ENCODE peak calls at places on chromosomes 1 and 21, in seven cellular contexts. One of them, this sample, is unnamed.

GRCh38 chr1:115135681-115136080 is 46.4 kb upstream of the TSPAN2 start:
- DNase-seq in lower lobe of right lung: no peak
- DNase-seq in HFF-Myc: no peak
- DNase-seq in mesothelial cell of epicardium: no peak
- DNase-seq in endothelial cell: no peak
- DNase-seq in OCI-LY7: no peak
- DNase-seq in right lobe of liver: no peak
- DNase-seq in this sample: no peak

GRCh38 chr1:65231718-65232330 is 77.5 kb upstream of the DNAJC6 start:
- DNase-seq in lower lobe of right lung: no peak
- DNase-seq in HFF-Myc: no peak
- DNase-seq in mesothelial cell of epicardium: no peak
- DNase-seq in endothelial cell: no peak
- DNase-seq in OCI-LY7: no peak
- DNase-seq in right lobe of liver: no peak
- DNase-seq in this sample: no peak

GRCh38 chr21:36630485-36631206 is 68.3 kb upstream of the SIM2 start:
- DNase-seq in lower lobe of right lung: peak
- DNase-seq in HFF-Myc: no peak
- DNase-seq in mesothelial cell of epicardium: peak
- DNase-seq in endothelial cell: peak
- DNase-seq in OCI-LY7: peak
- DNase-seq in right lobe of liver: peak
- DNase-seq in this sample: peak

GRCh38 chr1:25030674-25031589 is 100.9 kb upstream of the RUNX3 start:
- DNase-seq in lower lobe of right lung: no peak
- DNase-seq in HFF-Myc: no peak
- DNase-seq in mesothelial cell of epicardium: no peak
- DNase-seq in endothelial cell: no peak
- DNase-seq in OCI-LY7: no peak
- DNase-seq in right lobe of liver: no peak
- DNase-seq in this sample: no peak

GRCh38 chr21:41232055-41232454 is 64.1 kb downstream of the BACE2 start:
- DNase-seq in lower lobe of right lung: no peak
- DNase-seq in HFF-Myc: no peak
- DNase-seq in mesothelial cell of epicardium: no peak
- DNase-seq in endothelial cell: no peak
- DNase-seq in OCI-LY7: no peak
- DNase-seq in right lobe of liver: no peak
- DNase-seq in this sample: no peak

GRCh38 chr1:82838066-82838465 is 1037.3 kb downstream of the ADGRL2 start:
- DNase-seq in lower lobe of right lung: no peak
- DNase-seq in HFF-Myc: peak
- DNase-seq in mesothelial cell of epicardium: no peak
- DNase-seq in endothelial cell: no peak
- DNase-seq in OCI-LY7: no peak
- DNase-seq in right lobe of liver: no peak
- DNase-seq in this sample: no peak

GRCh38 chr1:147669475-147670318 is 627 bp downstream of the ACP6 start:
- DNase-seq in lower lobe of right lung: peak
- DNase-seq in HFF-Myc: no peak
- DNase-seq in mesothelial cell of epicardium: peak
- DNase-seq in endothelial cell: peak
- DNase-seq in OCI-LY7: peak
- DNase-seq in right lobe of liver: peak
- DNase-seq in this sample: no peak

GRCh38 chr1:9035226-9035625 is 9.0 kb upstream of the SLC2A7 start:
- DNase-seq in lower lobe of right lung: no peak
- DNase-seq in HFF-Myc: no peak
- DNase-seq in mesothelial cell of epicardium: no peak
- DNase-seq in endothelial cell: no peak
- DNase-seq in OCI-LY7: no peak
- DNase-seq in right lobe of liver: no peak
- DNase-seq in this sample: no peak

GRCh38 chr1:3423245-3423829 is 31.1 kb upstream of the ARHGEF16 start:
- DNase-seq in lower lobe of right lung: peak
- DNase-seq in HFF-Myc: no peak
- DNase-seq in mesothelial cell of epicardium: no peak
- DNase-seq in endothelial cell: no peak
- DNase-seq in OCI-LY7: no peak
- DNase-seq in right lobe of liver: no peak
- DNase-seq in this sample: no peak

GRCh38 chr1:188782220-188782841 is 1695.3 kb downstream of the BRINP3 start:
- DNase-seq in lower lobe of right lung: no peak
- DNase-seq in HFF-Myc: no peak
- DNase-seq in mesothelial cell of epicardium: no peak
- DNase-seq in endothelial cell: peak
- DNase-seq in OCI-LY7: peak
- DNase-seq in right lobe of liver: peak
- DNase-seq in this sample: no peak

GRCh38 chr21:32940079-32941014 is 85.4 kb upstream of the OLIG2 start:
- DNase-seq in lower lobe of right lung: no peak
- DNase-seq in HFF-Myc: no peak
- DNase-seq in mesothelial cell of epicardium: no peak
- DNase-seq in endothelial cell: peak
- DNase-seq in OCI-LY7: peak
- DNase-seq in right lobe of liver: no peak
- DNase-seq in this sample: no peak

GRCh38 chr1:11918779-11919519 is 7.3 kb downstream of the KIAA2013 start:
- DNase-seq in lower lobe of right lung: no peak
- DNase-seq in HFF-Myc: no peak
- DNase-seq in mesothelial cell of epicardium: no peak
- DNase-seq in endothelial cell: no peak
- DNase-seq in OCI-LY7: no peak
- DNase-seq in right lobe of liver: no peak
- DNase-seq in this sample: no peak

GRCh38 chr21:16522512-16522911 is 792.7 kb downstream of the USP25 start:
- DNase-seq in lower lobe of right lung: no peak
- DNase-seq in HFF-Myc: no peak
- DNase-seq in mesothelial cell of epicardium: no peak
- DNase-seq in endothelial cell: no peak
- DNase-seq in OCI-LY7: no peak
- DNase-seq in right lobe of liver: no peak
- DNase-seq in this sample: no peak

GRCh38 chr1:162987866-162988265 is 81.3 kb upstream of the RGS4 start:
- DNase-seq in lower lobe of right lung: no peak
- DNase-seq in HFF-Myc: no peak
- DNase-seq in mesothelial cell of epicardium: no peak
- DNase-seq in endothelial cell: no peak
- DNase-seq in OCI-LY7: no peak
- DNase-seq in right lobe of liver: no peak
- DNase-seq in this sample: no peak

GRCh38 chr1:118250232-118250631 is 65.2 kb upstream of the SPAG17 start:
- DNase-seq in lower lobe of right lung: no peak
- DNase-seq in HFF-Myc: no peak
- DNase-seq in mesothelial cell of epicardium: no peak
- DNase-seq in endothelial cell: no peak
- DNase-seq in OCI-LY7: no peak
- DNase-seq in right lobe of liver: no peak
- DNase-seq in this sample: no peak

GRCh38 chr1:229526695-229527094 is 18.6 kb upstream of the NUP133 start:
- DNase-seq in lower lobe of right lung: no peak
- DNase-seq in HFF-Myc: no peak
- DNase-seq in mesothelial cell of epicardium: no peak
- DNase-seq in endothelial cell: no peak
- DNase-seq in OCI-LY7: no peak
- DNase-seq in right lobe of liver: no peak
- DNase-seq in this sample: no peak

GRCh38 chr1:119631433-119632102 is 16.5 kb downstream of the ZNF697 start:
- DNase-seq in lower lobe of right lung: peak
- DNase-seq in HFF-Myc: no peak
- DNase-seq in mesothelial cell of epicardium: peak
- DNase-seq in endothelial cell: no peak
- DNase-seq in OCI-LY7: no peak
- DNase-seq in right lobe of liver: peak
- DNase-seq in this sample: peak

GRCh38 chr1:243316366-243316989 is 60.6 kb downstream of the SDCCAG8 start:
- DNase-seq in lower lobe of right lung: no peak
- DNase-seq in HFF-Myc: no peak
- DNase-seq in mesothelial cell of epicardium: no peak
- DNase-seq in endothelial cell: no peak
- DNase-seq in OCI-LY7: no peak
- DNase-seq in right lobe of liver: no peak
- DNase-seq in this sample: no peak

GRCh38 chr1:230139741-230140140 is 72.7 kb downstream of the GALNT2 start:
- DNase-seq in lower lobe of right lung: no peak
- DNase-seq in HFF-Myc: no peak
- DNase-seq in mesothelial cell of epicardium: no peak
- DNase-seq in endothelial cell: no peak
- DNase-seq in OCI-LY7: no peak
- DNase-seq in right lobe of liver: no peak
- DNase-seq in this sample: no peak

GRCh38 chr1:110607663-110608230 is 1.6 kb upstream of the KCNA2 start:
- DNase-seq in lower lobe of right lung: no peak
- DNase-seq in HFF-Myc: no peak
- DNase-seq in mesothelial cell of epicardium: no peak
- DNase-seq in endothelial cell: no peak
- DNase-seq in OCI-LY7: no peak
- DNase-seq in right lobe of liver: no peak
- DNase-seq in this sample: no peak

GRCh38 chr21:27590271-27590670 is 623.4 kb upstream of the ADAMTS5 start:
- DNase-seq in lower lobe of right lung: no peak
- DNase-seq in HFF-Myc: no peak
- DNase-seq in mesothelial cell of epicardium: no peak
- DNase-seq in endothelial cell: no peak
- DNase-seq in OCI-LY7: no peak
- DNase-seq in right lobe of liver: no peak
- DNase-seq in this sample: no peak

GRCh38 chr1:238401138-238401537 is 510.4 kb upstream of the ZP4 start:
- DNase-seq in lower lobe of right lung: no peak
- DNase-seq in HFF-Myc: no peak
- DNase-seq in mesothelial cell of epicardium: no peak
- DNase-seq in endothelial cell: no peak
- DNase-seq in OCI-LY7: no peak
- DNase-seq in right lobe of liver: no peak
- DNase-seq in this sample: no peak

GRCh38 chr1:51236548-51237312 is 657 bp downstream of the RNF11 start:
- DNase-seq in lower lobe of right lung: peak
- DNase-seq in HFF-Myc: no peak
- DNase-seq in mesothelial cell of epicardium: no peak
- DNase-seq in endothelial cell: peak
- DNase-seq in OCI-LY7: peak
- DNase-seq in right lobe of liver: peak
- DNase-seq in this sample: no peak

GRCh38 chr1:51234721-51235425 is 1.2 kb upstream of the RNF11 start:
- DNase-seq in lower lobe of right lung: peak
- DNase-seq in HFF-Myc: no peak
- DNase-seq in mesothelial cell of epicardium: no peak
- DNase-seq in endothelial cell: no peak
- DNase-seq in OCI-LY7: peak
- DNase-seq in right lobe of liver: peak
- DNase-seq in this sample: peak

GRCh38 chr1:51237313-51237700 is 1.2 kb downstream of the RNF11 start:
- DNase-seq in lower lobe of right lung: no peak
- DNase-seq in HFF-Myc: no peak
- DNase-seq in mesothelial cell of epicardium: no peak
- DNase-seq in endothelial cell: no peak
- DNase-seq in OCI-LY7: no peak
- DNase-seq in right lobe of liver: no peak
- DNase-seq in this sample: no peak

GRCh38 chr1:51237714-51238403 is 1.8 kb downstream of the RNF11 start:
- DNase-seq in lower lobe of right lung: no peak
- DNase-seq in HFF-Myc: no peak
- DNase-seq in mesothelial cell of epicardium: no peak
- DNase-seq in endothelial cell: no peak
- DNase-seq in OCI-LY7: no peak
- DNase-seq in right lobe of liver: no peak
- DNase-seq in this sample: no peak

GRCh38 chr1:51235611-51236547 is at the start of gene RNF11:
- DNase-seq in lower lobe of right lung: peak
- DNase-seq in HFF-Myc: peak
- DNase-seq in mesothelial cell of epicardium: peak
- DNase-seq in endothelial cell: peak
- DNase-seq in OCI-LY7: peak
- DNase-seq in right lobe of liver: peak
- DNase-seq in this sample: peak
- TF ChIP-seq CTCF in lower lobe of right lung: no peak
- TF ChIP-seq CTCF in HFF-Myc: no peak
- TF ChIP-seq CTCF in mesothelial cell of epicardium: no peak
- TF ChIP-seq CTCF in endothelial cell: no peak
- TF ChIP-seq CTCF in OCI-LY7: no peak
- TF ChIP-seq CTCF in right lobe of liver: no peak
- TF ChIP-seq CTCF in this sample: no peak

GRCh38 chr1:160544647-160545046 is 21.6 kb upstream of the SLAMF6 start:
- DNase-seq in lower lobe of right lung: no peak
- DNase-seq in HFF-Myc: no peak
- DNase-seq in mesothelial cell of epicardium: no peak
- DNase-seq in endothelial cell: no peak
- DNase-seq in OCI-LY7: peak
- DNase-seq in right lobe of liver: no peak
- DNase-seq in this sample: no peak
- TF ChIP-seq CTCF in lower lobe of right lung: peak
- TF ChIP-seq CTCF in HFF-Myc: no peak
- TF ChIP-seq CTCF in mesothelial cell of epicardium: peak
- TF ChIP-seq CTCF in endothelial cell: peak
- TF ChIP-seq CTCF in OCI-LY7: peak
- TF ChIP-seq CTCF in right lobe of liver: peak
- TF ChIP-seq CTCF in this sample: no peak

GRCh38 chr1:77716065-77716464 is 33.6 kb upstream of the ZZZ3 start:
- DNase-seq in lower lobe of right lung: no peak
- DNase-seq in HFF-Myc: no peak
- DNase-seq in mesothelial cell of epicardium: no peak
- DNase-seq in endothelial cell: no peak
- DNase-seq in OCI-LY7: no peak
- DNase-seq in right lobe of liver: no peak
- DNase-seq in this sample: no peak
- TF ChIP-seq CTCF in lower lobe of right lung: no peak
- TF ChIP-seq CTCF in HFF-Myc: no peak
- TF ChIP-seq CTCF in mesothelial cell of epicardium: no peak
- TF ChIP-seq CTCF in endothelial cell: no peak
- TF ChIP-seq CTCF in OCI-LY7: no peak
- TF ChIP-seq CTCF in right lobe of liver: no peak
- TF ChIP-seq CTCF in this sample: no peak

GRCh38 chr21:45011426-45011825 is 63.0 kb upstream of the ADARB1 start:
- DNase-seq in lower lobe of right lung: peak
- DNase-seq in HFF-Myc: no peak
- DNase-seq in mesothelial cell of epicardium: no peak
- DNase-seq in endothelial cell: no peak
- DNase-seq in OCI-LY7: no peak
- DNase-seq in right lobe of liver: no peak
- DNase-seq in this sample: no peak

GRCh38 chr21:45010860-45011259 is 63.5 kb upstream of the ADARB1 start:
- DNase-seq in lower lobe of right lung: peak
- DNase-seq in HFF-Myc: no peak
- DNase-seq in mesothelial cell of epicardium: no peak
- DNase-seq in endothelial cell: no peak
- DNase-seq in OCI-LY7: no peak
- DNase-seq in right lobe of liver: no peak
- DNase-seq in this sample: no peak

GRCh38 chr21:45011911-45012660 is 62.3 kb upstream of the ADARB1 start:
- DNase-seq in lower lobe of right lung: peak
- DNase-seq in HFF-Myc: peak
- DNase-seq in mesothelial cell of epicardium: peak
- DNase-seq in endothelial cell: peak
- DNase-seq in OCI-LY7: no peak
- DNase-seq in right lobe of liver: no peak
- DNase-seq in this sample: no peak

GRCh38 chr21:45013271-45013841 is 61.0 kb upstream of the ADARB1 start:
- DNase-seq in lower lobe of right lung: peak
- DNase-seq in HFF-Myc: no peak
- DNase-seq in mesothelial cell of epicardium: no peak
- DNase-seq in endothelial cell: no peak
- DNase-seq in OCI-LY7: no peak
- DNase-seq in right lobe of liver: no peak
- DNase-seq in this sample: no peak

GRCh38 chr21:45012661-45013270 is 61.6 kb upstream of the ADARB1 start:
- DNase-seq in lower lobe of right lung: peak
- DNase-seq in HFF-Myc: no peak
- DNase-seq in mesothelial cell of epicardium: no peak
- DNase-seq in endothelial cell: no peak
- DNase-seq in OCI-LY7: no peak
- DNase-seq in right lobe of liver: no peak
- DNase-seq in this sample: no peak
- TF ChIP-seq CTCF in lower lobe of right lung: no peak
- TF ChIP-seq CTCF in HFF-Myc: no peak
- TF ChIP-seq CTCF in mesothelial cell of epicardium: no peak
- TF ChIP-seq CTCF in endothelial cell: no peak
- TF ChIP-seq CTCF in OCI-LY7: no peak
- TF ChIP-seq CTCF in right lobe of liver: no peak
- TF ChIP-seq CTCF in this sample: no peak

This sample was measured in omental fat pad.